ENCODE peak calls at places on chromosomes 1 and 21, in four cellular contexts. I is CD4-positive, alpha-beta memory T cell; Z is HFF-Myc; H is KG1. W is an unnamed sample.

GRCh38 chr1:229273507-229274232 is 2.8 kb downstream of the RAB4A start:
- DNase-seq in H (no peak), Z (no peak), I (no peak), W (no peak)

GRCh38 chr1:192993426-192994085 is 65.6 kb downstream of the UCHL5 start:
- DNase-seq in I (no peak), Z (no peak), H (no peak), W (no peak)

GRCh38 chr1:9416918-9417500 is 122.3 kb upstream of the SLC25A33 start:
- DNase-seq in I (no peak), H (no peak), Z (no peak), W (no peak)

GRCh38 chr1:27455166-27455811 is 34.7 kb downstream of the WASF2 start:
- DNase-seq in I (peak), Z (no peak), H (no peak), W (no peak)

GRCh38 chr1:229209386-229209785 is 61.5 kb upstream of the RAB4A start:
- DNase-seq in Z (no peak), H (no peak), I (no peak), W (no peak)

GRCh38 chr1:70204578-70204977 is 801 bp downstream of the LRRC40 start:
- DNase-seq in H (no peak), Z (no peak), I (no peak), W (no peak)

GRCh38 chr1:7255303-7256058 is 470.2 kb downstream of the CAMTA1 start:
- DNase-seq in H (no peak), I (no peak), Z (peak), W (no peak)

GRCh38 chr1:18913065-18913502 is 10.7 kb upstream of the ALDH4A1 start:
- DNase-seq in I (peak), Z (no peak), H (no peak), W (peak)

GRCh38 chr1:93805027-93805426 is 74.0 kb downstream of the DNTTIP2 start:
- DNase-seq in Z (no peak), I (no peak), H (no peak), W (no peak)

GRCh38 chr1:7579831-7580804 is 191.0 kb upstream of the VAMP3 start:
- DNase-seq in Z (no peak), I (no peak), H (no peak), W (peak)

GRCh38 chr1:176515310-176515709 is 52.3 kb downstream of the PAPPA2 start:
- DNase-seq in H (no peak), Z (no peak), I (no peak), W (no peak)

GRCh38 chr21:15667824-15668223 is 62.0 kb upstream of the USP25 start:
- DNase-seq in I (no peak), H (no peak), Z (no peak), W (no peak)

GRCh38 chr1:240739139-240739538 is 127.2 kb upstream of the GREM2 start:
- DNase-seq in H (no peak), I (no peak), Z (no peak), W (no peak)

GRCh38 chr1:151516031-151516511 is 4.9 kb downstream of the CGN start:
- DNase-seq in H (no peak), I (no peak), Z (no peak), W (no peak)

GRCh38 chr1:66335859-66336640 is 197.9 kb upstream of the SGIP1 start:
- DNase-seq in I (peak), Z (no peak), H (peak), W (peak)

GRCh38 chr1:108068141-108068540 is 103.2 kb upstream of the VAV3 start:
- DNase-seq in Z (no peak), H (no peak), I (no peak), W (no peak)

GRCh38 chr21:46385846-46386725 is 62.1 kb downstream of the PCNT start:
- DNase-seq in H (no peak), I (no peak), Z (no peak), W (no peak)

GRCh38 chr1:199774433-199775089 is 252.9 kb upstream of the NR5A2 start:
- DNase-seq in I (no peak), H (no peak), Z (peak), W (no peak)

GRCh38 chr1:17163789-17164666 is 40.9 kb upstream of the PADI1 start:
- DNase-seq in H (no peak), I (no peak), Z (no peak), W (no peak)

GRCh38 chr1:25684216-25684965 is 67.8 kb downstream of the MAN1C1 start:
- DNase-seq in H (no peak), I (no peak), Z (no peak), W (no peak)

GRCh38 chr1:231691618-231692259 is 65.1 kb downstream of the DISC1 start:
- DNase-seq in I (no peak), H (no peak), Z (no peak), W (no peak)

GRCh38 chr1:210233495-210234253 is 1.1 kb downstream of the SERTAD4 start:
- DNase-seq in H (no peak), I (no peak), Z (no peak), W (no peak)

GRCh38 chr1:237012789-237013383 is 8.6 kb upstream of the MT1HL1 start:
- DNase-seq in H (no peak), I (no peak), Z (no peak), W (no peak)

GRCh38 chr1:94792473-94792875 is 27.7 kb upstream of the SLC44A3 start:
- DNase-seq in I (no peak), Z (peak), H (no peak), W (no peak)

GRCh38 chr21:31282095-31282709 is 61.9 kb downstream of the TIAM1 start:
- DNase-seq in Z (peak), I (no peak), H (no peak), W (peak)

GRCh38 chr1:228697209-228698016 is 37.9 kb upstream of the RHOU start:
- DNase-seq in H (no peak), I (no peak), Z (peak), W (peak)

GRCh38 chr1:114263343-114263742 is 109.7 kb upstream of the SYT6 start:
- DNase-seq in Z (no peak), H (no peak), I (no peak), W (no peak)

GRCh38 chr1:88935522-88936222 is 44.3 kb upstream of the GTF2B start:
- DNase-seq in Z (peak), I (no peak), H (peak), W (no peak)

GRCh38 chr1:222641269-222641948 is 23.5 kb downstream of the MIA3 start:
- DNase-seq in I (no peak), H (no peak), Z (no peak), W (no peak)

GRCh38 chr1:229288516-229288915 is 17.6 kb downstream of the RAB4A start:
- DNase-seq in I (no peak), Z (no peak), H (no peak), W (no peak)

GRCh38 chr21:44666401-44667320 is at the start of gene KRTAP12-2:
- DNase-seq in H (no peak), Z (no peak), I (no peak), W (no peak)

GRCh38 chr21:23694396-23694795 is 1912.9 kb downstream of the MRPL39 start:
- DNase-seq in H (no peak), I (no peak), Z (no peak), W (no peak)

GRCh38 chr1:51058863-51059262 is 43.2 kb upstream of the C1orf185 start:
- DNase-seq in H (no peak), I (no peak), Z (no peak), W (no peak)

GRCh38 chr1:239566074-239566473 is 179.7 kb downstream of the CHRM3 start:
- DNase-seq in H (no peak), I (no peak), Z (no peak), W (no peak)

GRCh38 chr1:156503672-156504055 is 3.1 kb upstream of the MEF2D start:
- DNase-seq in I (no peak), Z (no peak), H (no peak), W (no peak)

GRCh38 chr1:7608628-7609295 is 162.3 kb upstream of the VAMP3 start:
- DNase-seq in I (no peak), Z (no peak), H (no peak), W (no peak)